ENCODE peak calls at places on chromosomes 2 and 18, in seven cellular contexts. One of them, this sample, is unnamed.

GRCh38 chr2:11236335-11236734 is 81.1 kb downstream of the SLC66A3 start:
- DNase-seq in OCI-LY7: no peak
- DNase-seq in AG04450: no peak
- DNase-seq in fibroblast of lung: peak; percentile 34
- DNase-seq in astrocyte of the spinal cord: no peak
- DNase-seq in mammary epithelial cell: no peak
- DNase-seq in epithelial cell of esophagus: no peak
- DNase-seq in this sample: peak; percentile 10

GRCh38 chr2:86087936-86088850 is 17.5 kb downstream of the POLR1A start:
- DNase-seq in mammary epithelial cell: no peak
- DNase-seq in fibroblast of lung: no peak
- DNase-seq in astrocyte of the spinal cord: no peak
- DNase-seq in OCI-LY7: no peak
- DNase-seq in AG04450: no peak
- DNase-seq in epithelial cell of esophagus: no peak
- DNase-seq in this sample: no peak

GRCh38 chr2:82124629-82125028 is 1820.1 kb upstream of the LRRTM1 start:
- DNase-seq in astrocyte of the spinal cord: no peak
- DNase-seq in OCI-LY7: no peak
- DNase-seq in fibroblast of lung: no peak
- DNase-seq in AG04450: no peak
- DNase-seq in epithelial cell of esophagus: peak; percentile 1
- DNase-seq in mammary epithelial cell: no peak
- DNase-seq in this sample: no peak

GRCh38 chr2:160105366-160105765 is 43.0 kb upstream of the PLA2R1 start:
- DNase-seq in OCI-LY7: no peak
- DNase-seq in fibroblast of lung: no peak
- DNase-seq in epithelial cell of esophagus: no peak
- DNase-seq in mammary epithelial cell: peak; percentile 23
- DNase-seq in astrocyte of the spinal cord: no peak
- DNase-seq in AG04450: no peak
- DNase-seq in this sample: no peak

GRCh38 chr18:13868501-13869271 is 44.7 kb downstream of the MC5R start:
- DNase-seq in AG04450: no peak
- DNase-seq in astrocyte of the spinal cord: no peak
- DNase-seq in OCI-LY7: no peak
- DNase-seq in fibroblast of lung: no peak
- DNase-seq in mammary epithelial cell: no peak
- DNase-seq in epithelial cell of esophagus: no peak
- DNase-seq in this sample: no peak

GRCh38 chr2:134310450-134311079 is 56.7 kb downstream of the MGAT5 start:
- DNase-seq in astrocyte of the spinal cord: no peak
- DNase-seq in OCI-LY7: no peak
- DNase-seq in mammary epithelial cell: no peak
- DNase-seq in epithelial cell of esophagus: no peak
- DNase-seq in AG04450: no peak
- DNase-seq in fibroblast of lung: peak; percentile 53
- DNase-seq in this sample: peak; percentile 4

GRCh38 chr2:239950144-239950920 is 74.8 kb downstream of the NDUFA10 start:
- DNase-seq in astrocyte of the spinal cord: no peak
- DNase-seq in fibroblast of lung: no peak
- DNase-seq in AG04450: no peak
- DNase-seq in OCI-LY7: no peak
- DNase-seq in mammary epithelial cell: no peak
- DNase-seq in epithelial cell of esophagus: no peak
- DNase-seq in this sample: no peak

GRCh38 chr2:12507295-12507694 is 209.4 kb upstream of the TRIB2 start:
- DNase-seq in fibroblast of lung: peak; percentile 78
- DNase-seq in mammary epithelial cell: peak; percentile 99
- DNase-seq in OCI-LY7: no peak
- DNase-seq in epithelial cell of esophagus: peak; percentile 99
- DNase-seq in astrocyte of the spinal cord: peak; percentile 61
- DNase-seq in AG04450: no peak
- DNase-seq in this sample: peak; percentile 90

GRCh38 chr2:191486584-191487320 is 191.2 kb upstream of the NABP1 start:
- DNase-seq in AG04450: peak; percentile 91
- DNase-seq in astrocyte of the spinal cord: peak; percentile 98
- DNase-seq in OCI-LY7: no peak
- DNase-seq in fibroblast of lung: peak; percentile 100
- DNase-seq in epithelial cell of esophagus: peak; percentile 96
- DNase-seq in mammary epithelial cell: peak; percentile 98
- DNase-seq in this sample: peak; percentile 98

GRCh38 chr18:46481048-46481846 is 175.8 kb downstream of the LOXHD1 start:
- DNase-seq in fibroblast of lung: peak; percentile 39
- DNase-seq in OCI-LY7: peak; percentile 39
- DNase-seq in astrocyte of the spinal cord: peak; percentile 34
- DNase-seq in mammary epithelial cell: no peak
- DNase-seq in epithelial cell of esophagus: peak; percentile 48
- DNase-seq in AG04450: peak; percentile 18
- DNase-seq in this sample: peak; percentile 47

GRCh38 chr2:8676191-8676914 is 5.5 kb upstream of the ID2 start:
- DNase-seq in epithelial cell of esophagus: peak; percentile 33
- DNase-seq in fibroblast of lung: peak; percentile 87
- DNase-seq in OCI-LY7: no peak
- DNase-seq in AG04450: no peak
- DNase-seq in astrocyte of the spinal cord: peak; percentile 83
- DNase-seq in mammary epithelial cell: no peak
- DNase-seq in this sample: peak; percentile 86

GRCh38 chr18:74289946-74290478 is 1.8 kb downstream of the CYB5A start:
- DNase-seq in epithelial cell of esophagus: no peak
- DNase-seq in mammary epithelial cell: no peak
- DNase-seq in OCI-LY7: no peak
- DNase-seq in AG04450: no peak
- DNase-seq in fibroblast of lung: no peak
- DNase-seq in astrocyte of the spinal cord: no peak
- DNase-seq in this sample: no peak

GRCh38 chr18:74289137-74289536 is 2.6 kb downstream of the CYB5A start:
- DNase-seq in fibroblast of lung: peak; percentile 14
- DNase-seq in astrocyte of the spinal cord: no peak
- DNase-seq in OCI-LY7: no peak
- DNase-seq in AG04450: no peak
- DNase-seq in mammary epithelial cell: no peak
- DNase-seq in epithelial cell of esophagus: no peak
- DNase-seq in this sample: peak; percentile 55

GRCh38 chr18:74288730-74289129 is 3.0 kb downstream of the CYB5A start:
- DNase-seq in OCI-LY7: no peak
- DNase-seq in AG04450: no peak
- DNase-seq in fibroblast of lung: no peak
- DNase-seq in mammary epithelial cell: no peak
- DNase-seq in astrocyte of the spinal cord: no peak
- DNase-seq in epithelial cell of esophagus: no peak
- DNase-seq in this sample: peak; percentile 37

GRCh38 chr18:74286106-74286856 is 5.5 kb downstream of the CYB5A start:
- DNase-seq in epithelial cell of esophagus: no peak
- DNase-seq in astrocyte of the spinal cord: no peak
- DNase-seq in AG04450: no peak
- DNase-seq in fibroblast of lung: no peak
- DNase-seq in mammary epithelial cell: no peak
- DNase-seq in OCI-LY7: no peak
- DNase-seq in this sample: peak; percentile 26

DNA sequence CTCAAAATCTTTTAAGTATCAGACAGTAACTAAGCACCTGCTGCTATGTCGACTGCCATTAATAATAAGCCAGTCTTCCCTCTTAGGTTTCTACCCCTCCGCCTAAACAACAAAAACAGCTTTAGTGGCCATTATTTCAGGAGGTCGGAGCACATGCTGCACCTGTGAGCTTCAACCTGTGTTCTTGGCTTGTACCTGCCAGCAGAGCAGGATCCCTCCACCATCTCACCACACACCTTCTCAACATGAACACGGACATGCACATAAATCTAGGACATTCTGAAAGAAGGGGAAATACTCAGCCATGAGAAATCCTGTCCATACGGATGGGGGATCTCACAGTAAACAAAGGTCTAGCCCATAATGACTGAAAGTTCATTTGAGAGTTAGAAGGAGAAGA is 3.7 kb downstream of the CYB5A start:
- DNase-seq in fibroblast of lung: no peak
- DNase-seq in AG04450: no peak
- DNase-seq in OCI-LY7: no peak
- DNase-seq in epithelial cell of esophagus: no peak
- DNase-seq in astrocyte of the spinal cord: no peak
- DNase-seq in mammary epithelial cell: no peak
- DNase-seq in this sample: no peak
- H3K4me3 ChIP-seq in fibroblast of lung: no peak overlapping the region
- H3K4me3 ChIP-seq in AG04450: no peak overlapping the region
- H3K4me3 ChIP-seq in OCI-LY7: no peak overlapping the region
- H3K4me3 ChIP-seq in epithelial cell of esophagus: no peak overlapping the region
- H3K4me3 ChIP-seq in astrocyte of the spinal cord: no peak overlapping the region
- H3K4me3 ChIP-seq in mammary epithelial cell: no peak overlapping the region
- H3K4me3 ChIP-seq in this sample: no peak overlapping the region

GRCh38 chr2:3705808-3706207 is 2.4 kb downstream of the DCDC2C start:
- DNase-seq in mammary epithelial cell: no peak
- DNase-seq in AG04450: no peak
- DNase-seq in astrocyte of the spinal cord: no peak
- DNase-seq in epithelial cell of esophagus: no peak
- DNase-seq in fibroblast of lung: no peak
- DNase-seq in OCI-LY7: no peak
- DNase-seq in this sample: no peak

GRCh38 chr2:3706892-3707291 is 3.5 kb downstream of the DCDC2C start:
- DNase-seq in OCI-LY7: no peak
- DNase-seq in AG04450: no peak
- DNase-seq in epithelial cell of esophagus: no peak
- DNase-seq in mammary epithelial cell: no peak
- DNase-seq in astrocyte of the spinal cord: no peak
- DNase-seq in fibroblast of lung: no peak
- DNase-seq in this sample: no peak

GRCh38 chr2:3704647-3705046 is 1.3 kb downstream of the DCDC2C start:
- DNase-seq in fibroblast of lung: no peak
- DNase-seq in astrocyte of the spinal cord: no peak
- DNase-seq in epithelial cell of esophagus: no peak
- DNase-seq in AG04450: no peak
- DNase-seq in mammary epithelial cell: no peak
- DNase-seq in OCI-LY7: no peak
- DNase-seq in this sample: no peak

GRCh38 chr2:3703236-3703682 is at the start of gene DCDC2C:
- DNase-seq in epithelial cell of esophagus: no peak
- DNase-seq in fibroblast of lung: no peak
- DNase-seq in OCI-LY7: no peak
- DNase-seq in mammary epithelial cell: no peak
- DNase-seq in astrocyte of the spinal cord: no peak
- DNase-seq in AG04450: no peak
- DNase-seq in this sample: no peak

GRCh38 chr2:3703741-3704355 is 473 bp downstream of the DCDC2C start:
- DNase-seq in fibroblast of lung: no peak
- DNase-seq in mammary epithelial cell: no peak
- DNase-seq in OCI-LY7: no peak
- DNase-seq in epithelial cell of esophagus: no peak
- DNase-seq in AG04450: no peak
- DNase-seq in astrocyte of the spinal cord: no peak
- DNase-seq in this sample: no peak
- H3K4me3 ChIP-seq in fibroblast of lung: no peak overlapping the region
- H3K4me3 ChIP-seq in mammary epithelial cell: no peak overlapping the region
- H3K4me3 ChIP-seq in OCI-LY7: no peak overlapping the region
- H3K4me3 ChIP-seq in epithelial cell of esophagus: no peak overlapping the region
- H3K4me3 ChIP-seq in AG04450: no peak overlapping the region
- H3K4me3 ChIP-seq in astrocyte of the spinal cord: no peak overlapping the region
- H3K4me3 ChIP-seq in this sample: no peak overlapping the region

GRCh38 chr18:76445275-76445674 is 49.8 kb downstream of the ZNF516 start:
- DNase-seq in mammary epithelial cell: peak; percentile 71
- DNase-seq in OCI-LY7: no peak
- DNase-seq in AG04450: no peak
- DNase-seq in fibroblast of lung: peak; percentile 93
- DNase-seq in astrocyte of the spinal cord: peak; percentile 79
- DNase-seq in epithelial cell of esophagus: peak; percentile 50
- DNase-seq in this sample: peak; percentile 90
- H3K4me3 ChIP-seq in mammary epithelial cell: no peak overlapping the region
- H3K4me3 ChIP-seq in OCI-LY7: no peak overlapping the region
- H3K4me3 ChIP-seq in AG04450: no peak overlapping the region
- H3K4me3 ChIP-seq in fibroblast of lung: no peak overlapping the region
- H3K4me3 ChIP-seq in astrocyte of the spinal cord: no peak overlapping the region
- H3K4me3 ChIP-seq in epithelial cell of esophagus: no peak overlapping the region
- H3K4me3 ChIP-seq in this sample: peak overlapping the region; percentile 4

DNA sequence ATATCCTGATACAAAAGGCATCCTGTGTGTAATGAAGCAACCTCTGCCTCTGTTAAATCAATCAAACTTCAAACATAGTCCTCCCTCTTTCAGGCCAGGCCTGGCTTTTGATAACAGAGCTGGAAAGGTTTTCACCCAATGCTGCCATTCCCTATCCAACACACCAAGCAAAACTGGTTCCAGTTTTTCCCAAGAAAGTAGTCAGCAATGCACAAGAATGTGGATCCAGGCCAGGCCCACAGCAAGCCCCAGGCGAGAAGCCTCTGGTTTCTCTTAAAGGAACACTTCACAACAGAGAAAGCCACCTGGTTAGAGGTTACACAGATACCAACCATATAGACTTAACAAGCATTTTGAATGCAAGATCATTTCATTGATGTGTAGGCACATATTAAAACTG is 49.2 kb upstream of the CCDC150 start:
- DNase-seq in epithelial cell of esophagus: peak; percentile 36
- DNase-seq in astrocyte of the spinal cord: peak; percentile 37
- DNase-seq in OCI-LY7: no peak
- DNase-seq in fibroblast of lung: peak; percentile 60
- DNase-seq in AG04450: no peak
- DNase-seq in mammary epithelial cell: no peak
- DNase-seq in this sample: no peak
- H3K4me3 ChIP-seq in epithelial cell of esophagus: no peak overlapping the region
- H3K4me3 ChIP-seq in astrocyte of the spinal cord: no peak overlapping the region
- H3K4me3 ChIP-seq in OCI-LY7: no peak overlapping the region
- H3K4me3 ChIP-seq in fibroblast of lung: no peak overlapping the region
- H3K4me3 ChIP-seq in AG04450: no peak overlapping the region
- H3K4me3 ChIP-seq in mammary epithelial cell: no peak overlapping the region
- H3K4me3 ChIP-seq in this sample: no peak overlapping the region

GRCh38 chr2:25534455-25534854 is 138.9 kb downstream of the DTNB start:
- DNase-seq in astrocyte of the spinal cord: no peak
- DNase-seq in mammary epithelial cell: no peak
- DNase-seq in OCI-LY7: no peak
- DNase-seq in AG04450: no peak
- DNase-seq in fibroblast of lung: no peak
- DNase-seq in epithelial cell of esophagus: no peak
- DNase-seq in this sample: no peak
- H3K4me3 ChIP-seq in astrocyte of the spinal cord: no peak overlapping the region
- H3K4me3 ChIP-seq in mammary epithelial cell: no peak overlapping the region
- H3K4me3 ChIP-seq in OCI-LY7: no peak overlapping the region
- H3K4me3 ChIP-seq in AG04450: no peak overlapping the region
- H3K4me3 ChIP-seq in fibroblast of lung: no peak overlapping the region
- H3K4me3 ChIP-seq in epithelial cell of esophagus: no peak overlapping the region
- H3K4me3 ChIP-seq in this sample: no peak overlapping the region

This sample was measured in fibroblast of mammary gland.